ENCODE peak calls at places on chromosomes 6 and 20, in six cellular contexts. One of them, this sample, is unnamed.

GRCh38 chr6:797479-798077 is 104.6 kb upstream of the EXOC2 start:
- DNase-seq in A549: peak
- DNase-seq in K562: peak
- DNase-seq in endothelial cell of umbilical vein: peak
- DNase-seq in HepG2: peak
- DNase-seq in GM12878: no peak
- DNase-seq in this sample: peak

GRCh38 chr20:45470262-45470931 is 844 bp downstream of the WFDC2 start:
- DNase-seq in A549: no peak
- DNase-seq in K562: no peak
- DNase-seq in endothelial cell of umbilical vein: no peak
- DNase-seq in HepG2: no peak
- DNase-seq in GM12878: no peak
- DNase-seq in this sample: peak

GRCh38 chr20:35698298-35699126 is 640 bp downstream of the NFS1 start:
- DNase-seq in A549: no peak
- DNase-seq in K562: peak
- DNase-seq in endothelial cell of umbilical vein: peak
- DNase-seq in HepG2: no peak
- DNase-seq in GM12878: no peak
- DNase-seq in this sample: peak

GRCh38 chr20:16560216-16560615 is 13.0 kb downstream of the KIF16B start:
- DNase-seq in A549: no peak
- DNase-seq in K562: no peak
- DNase-seq in endothelial cell of umbilical vein: no peak
- DNase-seq in HepG2: no peak
- DNase-seq in GM12878: no peak
- DNase-seq in this sample: no peak

GRCh38 chr20:51533291-51534172 is 9.0 kb downstream of the NFATC2 start:
- DNase-seq in A549: peak
- DNase-seq in K562: no peak
- DNase-seq in endothelial cell of umbilical vein: no peak
- DNase-seq in HepG2: peak
- DNase-seq in GM12878: no peak
- DNase-seq in this sample: no peak

GRCh38 chr20:49792611-49793010 is 20.0 kb upstream of the SLC9A8 start:
- DNase-seq in A549: no peak
- DNase-seq in K562: no peak
- DNase-seq in endothelial cell of umbilical vein: no peak
- DNase-seq in HepG2: no peak
- DNase-seq in GM12878: no peak
- DNase-seq in this sample: no peak

GRCh38 chr6:58198301-58198700 is 880.9 kb downstream of the PRIM2 start:
- DNase-seq in A549: peak
- DNase-seq in K562: no peak
- DNase-seq in endothelial cell of umbilical vein: no peak
- DNase-seq in HepG2: no peak
- DNase-seq in GM12878: no peak
- DNase-seq in this sample: no peak

GRCh38 chr6:21277601-21278043 is 315.9 kb upstream of the SOX4 start:
- DNase-seq in A549: peak
- DNase-seq in K562: no peak
- DNase-seq in endothelial cell of umbilical vein: no peak
- DNase-seq in HepG2: no peak
- DNase-seq in GM12878: no peak
- DNase-seq in this sample: no peak

GRCh38 chr6:152863618-152864326 is 113.2 kb downstream of the VIP start:
- DNase-seq in A549: peak
- DNase-seq in K562: peak
- DNase-seq in endothelial cell of umbilical vein: peak
- DNase-seq in HepG2: peak
- DNase-seq in GM12878: peak
- DNase-seq in this sample: peak

GRCh38 chr6:118469468-118469867 is 78.6 kb upstream of the PLN start:
- DNase-seq in A549: no peak
- DNase-seq in K562: no peak
- DNase-seq in endothelial cell of umbilical vein: no peak
- DNase-seq in HepG2: peak
- DNase-seq in GM12878: no peak
- DNase-seq in this sample: peak

GRCh38 chr6:15114061-15114460 is 131.8 kb upstream of the JARID2 start:
- DNase-seq in A549: no peak
- DNase-seq in K562: no peak
- DNase-seq in endothelial cell of umbilical vein: no peak
- DNase-seq in HepG2: no peak
- DNase-seq in GM12878: no peak
- DNase-seq in this sample: no peak

GRCh38 chr6:112331306-112331705 is 15.8 kb upstream of the RFPL4B start:
- DNase-seq in A549: no peak
- DNase-seq in K562: no peak
- DNase-seq in endothelial cell of umbilical vein: no peak
- DNase-seq in HepG2: no peak
- DNase-seq in GM12878: no peak
- DNase-seq in this sample: no peak

GRCh38 chr6:169966312-169967181 is 215.1 kb downstream of the ERMARD start:
- DNase-seq in A549: no peak
- DNase-seq in K562: no peak
- DNase-seq in endothelial cell of umbilical vein: no peak
- DNase-seq in HepG2: no peak
- DNase-seq in GM12878: no peak
- DNase-seq in this sample: peak

GRCh38 chr6:137868721-137869631 is 1.9 kb downstream of the TNFAIP3 start:
- DNase-seq in A549: no peak
- DNase-seq in K562: no peak
- DNase-seq in endothelial cell of umbilical vein: no peak
- DNase-seq in HepG2: no peak
- DNase-seq in GM12878: no peak
- DNase-seq in this sample: no peak

GRCh38 chr6:137866914-137867684 is at the start of gene TNFAIP3:
- DNase-seq in A549: peak
- DNase-seq in K562: peak
- DNase-seq in endothelial cell of umbilical vein: peak
- DNase-seq in HepG2: peak
- DNase-seq in GM12878: peak
- DNase-seq in this sample: peak

GRCh38 chr6:137864812-137865508 is 2.1 kb upstream of the TNFAIP3 start:
- DNase-seq in A549: no peak
- DNase-seq in K562: peak
- DNase-seq in endothelial cell of umbilical vein: no peak
- DNase-seq in HepG2: peak
- DNase-seq in GM12878: no peak
- DNase-seq in this sample: no peak

GRCh38 chr6:137867685-137868509 is 838 bp downstream of the TNFAIP3 start:
- DNase-seq in A549: no peak
- DNase-seq in K562: peak
- DNase-seq in endothelial cell of umbilical vein: peak
- DNase-seq in HepG2: no peak
- DNase-seq in GM12878: no peak
- DNase-seq in this sample: peak

DNA sequence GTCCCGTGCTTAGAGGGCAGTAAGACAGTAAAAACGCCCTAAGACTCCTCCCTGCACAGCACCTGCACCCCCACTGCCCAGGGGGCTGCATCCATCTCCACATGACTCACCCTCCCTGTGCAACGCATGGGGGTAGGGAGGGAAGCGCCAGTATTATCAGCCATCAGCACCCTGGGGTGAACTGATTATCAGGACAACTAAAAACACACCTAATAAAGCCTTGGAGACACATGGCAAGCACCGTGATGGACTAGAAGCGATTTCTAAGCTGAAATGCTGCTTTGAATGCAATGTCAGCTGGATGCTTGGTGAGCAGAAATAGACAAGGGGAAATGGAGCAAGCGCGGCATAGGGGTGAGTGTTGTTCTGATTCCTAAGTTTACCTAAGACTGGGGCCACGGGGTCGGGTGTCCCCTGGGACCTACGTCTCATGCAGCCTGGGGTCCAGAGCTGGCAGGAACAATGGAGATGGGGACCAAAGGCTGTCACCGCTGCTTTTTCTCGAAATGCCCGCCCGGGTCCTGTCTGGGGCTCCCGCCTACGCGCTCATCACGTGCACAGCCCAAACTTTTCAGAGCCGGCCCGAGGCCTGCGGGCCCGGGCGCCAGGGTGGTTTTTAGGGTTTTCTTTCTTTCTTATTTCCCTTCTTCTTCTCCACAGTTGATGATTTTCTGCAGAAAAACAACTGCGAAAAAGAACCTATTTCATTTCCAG is 702 bp upstream of the TNFAIP3 start:
- DNase-seq in A549: no peak
- DNase-seq in K562: peak
- DNase-seq in endothelial cell of umbilical vein: peak
- DNase-seq in HepG2: no peak
- DNase-seq in GM12878: no peak
- DNase-seq in this sample: peak
- TF ChIP-seq MAX in A549: no peak
- TF ChIP-seq MAX in K562: peak
- TF ChIP-seq MAX in endothelial cell of umbilical vein: no peak
- TF ChIP-seq MAX in HepG2: no peak
- TF ChIP-seq MAX in GM12878: no peak
- TF ChIP-seq MAX in this sample: peak

DNA sequence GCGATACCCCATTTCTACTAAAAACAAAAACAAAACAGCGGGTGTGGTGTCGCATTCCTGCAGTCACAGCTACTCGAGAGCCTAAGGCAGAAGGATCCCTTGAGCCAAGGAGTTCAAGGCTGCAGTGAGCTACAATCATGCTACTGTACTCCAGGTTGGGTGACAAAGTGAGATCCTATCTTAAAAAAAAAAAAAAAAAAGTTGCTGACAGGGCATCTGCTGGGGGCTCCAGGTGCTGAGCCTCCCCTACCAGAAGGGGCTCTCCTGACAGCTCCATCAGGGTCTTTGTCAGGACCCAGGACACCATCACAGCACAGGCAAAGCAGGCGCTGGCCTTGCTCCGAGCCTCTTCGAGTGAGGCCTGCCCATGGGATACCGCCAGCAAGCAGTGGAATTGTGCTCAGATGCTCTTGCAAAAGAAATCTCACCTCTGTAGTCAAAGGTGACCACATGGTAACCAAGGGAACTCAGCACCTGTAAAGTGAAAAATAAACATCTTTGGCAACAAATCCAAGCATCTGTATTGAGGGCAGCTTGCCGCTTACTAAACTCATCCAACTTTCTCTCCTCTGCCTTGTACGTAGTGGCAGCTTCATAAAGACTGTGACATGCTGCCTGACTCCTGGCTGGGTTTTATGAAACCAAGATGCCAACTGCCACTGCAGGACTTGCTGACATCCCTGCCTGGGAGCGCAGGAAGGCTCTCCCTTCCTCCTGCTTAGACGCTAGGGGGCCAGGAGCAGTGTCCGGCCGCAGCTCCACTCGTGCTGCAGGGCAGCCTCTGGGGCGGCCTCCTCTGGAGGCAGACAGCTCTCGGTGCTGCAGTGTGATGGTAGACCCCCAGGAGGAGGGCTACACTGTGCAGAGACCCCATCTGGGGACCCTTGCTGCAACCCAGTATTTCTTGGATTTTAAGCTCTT is 66.9 kb downstream of the PYGB start:
- DNase-seq in A549: peak
- DNase-seq in K562: no peak
- DNase-seq in endothelial cell of umbilical vein: no peak
- DNase-seq in HepG2: no peak
- DNase-seq in GM12878: no peak
- DNase-seq in this sample: no peak
- TF ChIP-seq CTCF in A549: peak
- TF ChIP-seq CTCF in K562: no peak
- TF ChIP-seq CTCF in endothelial cell of umbilical vein: no peak
- TF ChIP-seq CTCF in HepG2: no peak
- TF ChIP-seq CTCF in GM12878: no peak
- TF ChIP-seq CTCF in this sample: no peak

DNA sequence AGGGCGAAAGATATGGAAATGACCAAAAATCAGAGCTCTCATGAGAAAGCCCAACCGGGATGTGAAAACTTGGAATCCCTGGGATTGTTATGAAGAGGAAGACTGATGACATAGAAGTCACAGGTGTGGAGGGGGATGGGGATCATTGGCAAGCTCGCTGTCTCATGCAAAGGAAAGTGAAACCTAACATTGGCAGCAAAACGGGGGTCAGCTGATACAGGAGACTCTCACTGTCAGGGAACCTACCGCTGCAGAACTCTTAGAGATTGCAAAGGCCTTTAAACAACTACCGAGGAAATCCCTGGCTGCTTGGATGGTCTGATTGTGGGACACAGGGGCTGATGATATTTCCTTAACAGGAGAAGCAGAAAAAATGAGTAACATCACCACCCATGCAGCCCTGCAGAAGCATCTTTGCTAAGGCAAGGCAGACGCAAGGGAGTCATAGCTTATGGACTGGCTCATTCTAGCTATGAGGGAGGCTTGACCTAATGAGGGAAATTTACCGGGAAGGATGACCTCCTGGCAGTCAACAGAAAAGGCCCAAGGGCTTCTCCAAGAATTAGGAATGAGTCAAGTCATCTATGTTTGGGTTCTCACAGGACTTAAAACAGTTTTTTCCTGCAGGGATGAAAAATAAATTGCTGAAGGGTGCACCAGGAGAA is 7.0 kb downstream of the MUC21 start:
- DNase-seq in A549: no peak
- DNase-seq in K562: no peak
- DNase-seq in endothelial cell of umbilical vein: no peak
- DNase-seq in HepG2: no peak
- DNase-seq in GM12878: no peak
- DNase-seq in this sample: no peak
- TF ChIP-seq MYC in A549: no peak
- TF ChIP-seq MYC in K562: no peak
- TF ChIP-seq MYC in endothelial cell of umbilical vein: no peak
- TF ChIP-seq MYC in HepG2: no peak
- TF ChIP-seq MYC in GM12878: no peak
- TF ChIP-seq MYC in this sample: no peak

DNA sequence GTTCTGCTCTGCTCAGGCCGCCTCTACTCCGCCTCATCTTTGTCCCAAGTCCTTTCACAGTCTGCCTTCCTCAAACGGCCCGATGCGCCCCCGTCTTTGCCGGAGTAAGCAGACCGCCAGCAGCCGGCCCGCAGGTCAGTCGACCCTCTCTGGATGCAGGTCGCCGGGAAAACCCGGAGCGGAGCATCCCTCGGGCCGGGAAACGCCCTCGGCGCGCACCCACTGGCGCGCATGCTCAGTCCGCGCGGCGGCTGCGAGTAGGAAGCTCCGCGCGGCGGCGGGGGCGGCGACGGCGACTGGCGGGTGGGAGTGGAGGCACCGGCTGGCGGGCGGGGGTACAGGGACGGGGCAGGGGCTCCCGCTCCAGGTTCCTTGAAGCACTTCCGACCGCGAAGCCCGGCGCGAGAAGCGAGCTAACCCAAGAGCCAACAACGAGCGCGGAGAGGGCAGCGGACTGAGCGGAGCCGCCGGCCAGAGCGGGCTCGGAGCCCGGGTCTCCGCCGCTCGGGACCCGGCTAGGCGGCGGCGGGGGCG is at the start of gene LRRC1:
- DNase-seq in A549: peak
- DNase-seq in K562: no peak
- DNase-seq in endothelial cell of umbilical vein: peak
- DNase-seq in HepG2: peak
- DNase-seq in GM12878: peak
- DNase-seq in this sample: peak
- TF ChIP-seq MAX in A549: peak
- TF ChIP-seq MAX in K562: no peak
- TF ChIP-seq MAX in endothelial cell of umbilical vein: no peak
- TF ChIP-seq MAX in HepG2: peak
- TF ChIP-seq MAX in GM12878: no peak
- TF ChIP-seq MAX in this sample: no peak